ENCODE peak calls at places on chromosomes 13 and 19, in ten cellular contexts. W is IMR-90, F is EL, B is tibial artery, N is HEK293T, Z is cardiac fibroblast, P is NAMALWA, O is COR-L47, Y is LoVo, E is substantia nigra. C is an unnamed sample.
A peak's percentile ranks its signal among the peaks of the same experiment; 100 is the strongest.

GRCh38 chr13:25847145-25847544 is 204.7 kb downstream of the SHISA2 start:
- DNase-seq in W (no peak), F (no peak), B (no peak), N (no peak), Z (no peak), P (no peak), O (no peak), Y (no peak), E (no peak), C (no peak)

GRCh38 chr13:95184317-95184716 is 116.9 kb downstream of the ABCC4 start:
- DNase-seq in W (no peak), F (no peak), B (no peak), N (no peak), Z (no peak), P (no peak), O (no peak), Y (no peak), E (no peak), C (no peak)

GRCh38 chr13:40440990-40441820 is 225.2 kb downstream of the FOXO1 start:
- DNase-seq in W (no peak), F (no peak), B (peak; percentile 92), N (no peak), Z (peak; percentile 69), P (no peak), O (no peak), Y (peak; percentile 32), E (peak; percentile 68), C (peak; percentile 75)

GRCh38 chr13:39776439-39776838 is 121.0 kb downstream of the COG6 start:
- DNase-seq in W (peak; percentile 88), F (peak; percentile 86), B (no peak), N (no peak), Z (peak; percentile 60), P (no peak), O (no peak), Y (no peak), E (no peak), C (no peak)

GRCh38 chr19:7869453-7869909 is 4.7 kb downstream of the PRR36 start:
- DNase-seq in W (peak; percentile 28), F (peak; percentile 55), B (no peak), N (peak; percentile 69), Z (peak; percentile 49), P (no peak), O (no peak), Y (peak; percentile 81), E (no peak), C (no peak)

GRCh38 chr19:39401549-39402416 is 4.9 kb upstream of the ZFP36 start:
- DNase-seq in W (peak; percentile 89), F (peak; percentile 58), B (peak; percentile 89), N (no peak), Z (peak; percentile 79), P (peak; percentile 84), O (no peak), Y (peak; percentile 74), E (no peak), C (no peak)

GRCh38 chr13:104641309-104641708 is 1575.1 kb upstream of the SLC10A2 start:
- DNase-seq in W (peak; percentile 7), F (peak; percentile 7), B (no peak), N (no peak), Z (no peak), P (no peak), O (no peak), Y (no peak), E (no peak), C (no peak)

GRCh38 chr19:58577581-58578429 is 4.7 kb upstream of the MZF1 start:
- DNase-seq in W (no peak), F (no peak), B (peak; percentile 53), N (no peak), Z (no peak), P (no peak), O (no peak), Y (no peak), E (no peak), C (no peak)

GRCh38 chr13:52846567-52847321 is 1.7 kb downstream of the PCDH8 start:
- DNase-seq in W (peak; percentile 2), F (peak; percentile 0), B (no peak), N (no peak), Z (peak; percentile 27), P (no peak), O (no peak), Y (no peak), E (peak; percentile 56), C (peak; percentile 23)

GRCh38 chr13:41061914-41062837 is 867 bp downstream of the WBP4 start:
- DNase-seq in W (peak; percentile 64), F (peak; percentile 77), B (no peak), N (peak; percentile 57), Z (peak; percentile 85), P (no peak), O (no peak), Y (peak; percentile 63), E (no peak), C (no peak)

GRCh38 chr13:21638319-21639282 is 32.3 kb upstream of the FGF9 start:
- DNase-seq in W (peak; percentile 4), F (peak; percentile 20), B (no peak), N (peak; percentile 13), Z (peak; percentile 42), P (peak; percentile 51), O (peak; percentile 23), Y (peak; percentile 60), E (no peak), C (no peak)

GRCh38 chr19:57099199-57099661 is 20.6 kb upstream of the USP29 start:
- DNase-seq in W (peak; percentile 35), F (peak; percentile 46), B (peak; percentile 66), N (peak; percentile 63), Z (peak; percentile 51), P (peak; percentile 61), O (peak; percentile 23), Y (no peak), E (peak; percentile 60), C (peak; percentile 28)

GRCh38 chr13:31824705-31825512 is 85.6 kb downstream of the RXFP2 start:
- DNase-seq in W (peak; percentile 16), F (peak; percentile 23), B (no peak), N (no peak), Z (peak; percentile 55), P (peak; percentile 16), O (peak; percentile 38), Y (no peak), E (no peak), C (no peak)

GRCh38 chr19:1324792-1325567 is 39.3 kb downstream of the EFNA2 start:
- DNase-seq in W (peak; percentile 61), F (peak; percentile 78), B (no peak), N (peak; percentile 72), Z (peak; percentile 82), P (no peak), O (peak; percentile 50), Y (peak; percentile 75), E (peak; percentile 42), C (peak; percentile 31)

GRCh38 chr13:33191425-33192221 is 93.9 kb downstream of the STARD13 start:
- DNase-seq in W (peak; percentile 75), F (no peak), B (no peak), N (no peak), Z (no peak), P (no peak), O (no peak), Y (no peak), E (no peak), C (no peak)

GRCh38 chr13:111976474-111977183 is 90.3 kb upstream of the SOX1 start:
- DNase-seq in W (no peak), F (no peak), B (no peak), N (no peak), Z (no peak), P (no peak), O (no peak), Y (no peak), E (no peak), C (no peak)

GRCh38 chr19:4844348-4845179 is 13.1 kb upstream of the TICAM1 start:
- DNase-seq in W (peak; percentile 25), F (no peak), B (no peak), N (no peak), Z (peak; percentile 86), P (no peak), O (no peak), Y (no peak), E (no peak), C (no peak)

GRCh38 chr13:90918551-90918950 is 428.9 kb upstream of the MIR17HG start:
- DNase-seq in W (peak; percentile 12), F (no peak), B (no peak), N (no peak), Z (peak; percentile 22), P (no peak), O (no peak), Y (no peak), E (no peak), C (no peak)

GRCh38 chr13:109668433-109669233 is 117.8 kb downstream of the IRS2 start:
- DNase-seq in W (no peak), F (no peak), B (no peak), N (no peak), Z (no peak), P (no peak), O (no peak), Y (no peak), E (no peak), C (no peak)

GRCh38 chr19:14160017-14160703 is 23.8 kb upstream of the ASF1B start:
- DNase-seq in W (no peak), F (no peak), B (no peak), N (no peak), Z (no peak), P (no peak), O (no peak), Y (no peak), E (no peak), C (no peak)

GRCh38 chr13:70253411-70253810 is 145.2 kb upstream of the KLHL1 start:
- DNase-seq in W (no peak), F (no peak), B (no peak), N (no peak), Z (no peak), P (no peak), O (no peak), Y (no peak), E (no peak), C (no peak)

GRCh38 chr19:14434543-14435319 is 1.6 kb downstream of the PKN1 start:
- DNase-seq in W (peak; percentile 72), F (peak; percentile 76), B (peak; percentile 88), N (no peak), Z (peak; percentile 83), P (no peak), O (no peak), Y (peak; percentile 5), E (no peak), C (no peak)

C was measured in tibial nerve.